ENCODE peak calls at places on chromosomes 5 and 9, in eight cellular contexts. One of them, this sample, is unnamed.

GRCh38 chr5:134466241-134467069 is 54.8 kb upstream of the CDKN2AIPNL start:
- DNase-seq in AG10803: peak; percentile 63
- DNase-seq in HFF-Myc: peak; percentile 38
- DNase-seq in cardiac muscle cell: peak; percentile 99
- DNase-seq in cardiac fibroblast: peak; percentile 99
- DNase-seq in fibroblast of the aortic adventitia: peak; percentile 63
- DNase-seq in A549: peak; percentile 94
- DNase-seq in ascending aorta: peak; percentile 98
- DNase-seq in this sample: peak; percentile 99

GRCh38 chr5:177344891-177345290 is 6.6 kb downstream of the LMAN2 start:
- DNase-seq in AG10803: no peak
- DNase-seq in HFF-Myc: no peak
- DNase-seq in cardiac muscle cell: no peak
- DNase-seq in cardiac fibroblast: no peak
- DNase-seq in fibroblast of the aortic adventitia: no peak
- DNase-seq in A549: no peak
- DNase-seq in ascending aorta: no peak
- DNase-seq in this sample: no peak

GRCh38 chr9:33131505-33132248 is 35.5 kb downstream of the B4GALT1 start:
- DNase-seq in AG10803: no peak
- DNase-seq in HFF-Myc: no peak
- DNase-seq in cardiac muscle cell: no peak
- DNase-seq in cardiac fibroblast: no peak
- DNase-seq in fibroblast of the aortic adventitia: no peak
- DNase-seq in A549: no peak
- DNase-seq in ascending aorta: peak; percentile 7
- DNase-seq in this sample: no peak

GRCh38 chr5:76376141-76376900 is 26.8 kb upstream of the IQGAP2 start:
- DNase-seq in AG10803: peak; percentile 34
- DNase-seq in HFF-Myc: no peak
- DNase-seq in cardiac muscle cell: no peak
- DNase-seq in cardiac fibroblast: no peak
- DNase-seq in fibroblast of the aortic adventitia: no peak
- DNase-seq in A549: no peak
- DNase-seq in ascending aorta: no peak
- DNase-seq in this sample: no peak

GRCh38 chr5:59185757-59186385 is 603.0 kb downstream of the RAB3C start:
- DNase-seq in AG10803: no peak
- DNase-seq in HFF-Myc: no peak
- DNase-seq in cardiac muscle cell: no peak
- DNase-seq in cardiac fibroblast: no peak
- DNase-seq in fibroblast of the aortic adventitia: no peak
- DNase-seq in A549: no peak
- DNase-seq in ascending aorta: no peak
- DNase-seq in this sample: no peak

GRCh38 chr5:140049205-140049604 is 6.1 kb upstream of the NRG2 start:
- DNase-seq in AG10803: no peak
- DNase-seq in HFF-Myc: no peak
- DNase-seq in cardiac muscle cell: no peak
- DNase-seq in cardiac fibroblast: no peak
- DNase-seq in fibroblast of the aortic adventitia: no peak
- DNase-seq in A549: no peak
- DNase-seq in ascending aorta: no peak
- DNase-seq in this sample: no peak

GRCh38 chr9:117737721-117738226 is 33.6 kb downstream of the TLR4 start:
- DNase-seq in AG10803: no peak
- DNase-seq in HFF-Myc: no peak
- DNase-seq in cardiac muscle cell: no peak
- DNase-seq in cardiac fibroblast: no peak
- DNase-seq in fibroblast of the aortic adventitia: no peak
- DNase-seq in A549: no peak
- DNase-seq in ascending aorta: no peak
- DNase-seq in this sample: no peak

GRCh38 chr9:30815585-30815984 is 1568.9 kb upstream of the ACO1 start:
- DNase-seq in AG10803: no peak
- DNase-seq in HFF-Myc: no peak
- DNase-seq in cardiac muscle cell: peak; percentile 2
- DNase-seq in cardiac fibroblast: peak; percentile 3
- DNase-seq in fibroblast of the aortic adventitia: no peak
- DNase-seq in A549: no peak
- DNase-seq in ascending aorta: no peak
- DNase-seq in this sample: no peak

GRCh38 chr5:127754259-127754658 is 51.1 kb downstream of the CCDC192 start:
- DNase-seq in AG10803: peak; percentile 49
- DNase-seq in HFF-Myc: no peak
- DNase-seq in cardiac muscle cell: peak; percentile 48
- DNase-seq in cardiac fibroblast: peak; percentile 54
- DNase-seq in fibroblast of the aortic adventitia: peak; percentile 71
- DNase-seq in A549: no peak
- DNase-seq in ascending aorta: no peak
- DNase-seq in this sample: no peak

GRCh38 chr9:120801441-120801840 is 8.2 kb upstream of the FBXW2 start:
- DNase-seq in AG10803: no peak
- DNase-seq in HFF-Myc: no peak
- DNase-seq in cardiac muscle cell: no peak
- DNase-seq in cardiac fibroblast: no peak
- DNase-seq in fibroblast of the aortic adventitia: no peak
- DNase-seq in A549: no peak
- DNase-seq in ascending aorta: no peak
- DNase-seq in this sample: no peak

GRCh38 chr5:1156033-1156753 is 44.3 kb upstream of the SLC12A7 start:
- DNase-seq in AG10803: no peak
- DNase-seq in HFF-Myc: no peak
- DNase-seq in cardiac muscle cell: no peak
- DNase-seq in cardiac fibroblast: no peak
- DNase-seq in fibroblast of the aortic adventitia: no peak
- DNase-seq in A549: no peak
- DNase-seq in ascending aorta: no peak
- DNase-seq in this sample: no peak
- H3K4me3 ChIP-seq in AG10803: no peak overlapping the region
- H3K4me3 ChIP-seq in HFF-Myc: no peak overlapping the region
- H3K4me3 ChIP-seq in cardiac muscle cell: peak overlapping the region; percentile 12
- H3K4me3 ChIP-seq in cardiac fibroblast: no peak overlapping the region
- H3K4me3 ChIP-seq in fibroblast of the aortic adventitia: no peak overlapping the region
- H3K4me3 ChIP-seq in A549: peak overlapping the region; percentile 42
- H3K4me3 ChIP-seq in ascending aorta: peak overlapping the region; percentile 45
- H3K4me3 ChIP-seq in this sample: no peak overlapping the region

GRCh38 chr9:133468374-133468773 is 8.6 kb downstream of the CACFD1 start:
- DNase-seq in AG10803: no peak
- DNase-seq in HFF-Myc: no peak
- DNase-seq in cardiac muscle cell: no peak
- DNase-seq in cardiac fibroblast: no peak
- DNase-seq in fibroblast of the aortic adventitia: no peak
- DNase-seq in A549: no peak
- DNase-seq in ascending aorta: no peak
- DNase-seq in this sample: no peak
- H3K4me3 ChIP-seq in AG10803: no peak overlapping the region
- H3K4me3 ChIP-seq in HFF-Myc: no peak overlapping the region
- H3K4me3 ChIP-seq in cardiac muscle cell: no peak overlapping the region
- H3K4me3 ChIP-seq in cardiac fibroblast: no peak overlapping the region
- H3K4me3 ChIP-seq in fibroblast of the aortic adventitia: no peak overlapping the region
- H3K4me3 ChIP-seq in A549: no peak overlapping the region
- H3K4me3 ChIP-seq in ascending aorta: no peak overlapping the region
- H3K4me3 ChIP-seq in this sample: no peak overlapping the region

GRCh38 chr5:116531117-116531516 is 43.5 kb downstream of the SEMA6A start:
- DNase-seq in AG10803: no peak
- DNase-seq in HFF-Myc: no peak
- DNase-seq in cardiac muscle cell: no peak
- DNase-seq in cardiac fibroblast: no peak
- DNase-seq in fibroblast of the aortic adventitia: no peak
- DNase-seq in A549: no peak
- DNase-seq in ascending aorta: no peak
- DNase-seq in this sample: no peak

GRCh38 chr5:116528519-116529234 is 45.9 kb downstream of the SEMA6A start:
- DNase-seq in AG10803: no peak
- DNase-seq in HFF-Myc: no peak
- DNase-seq in cardiac muscle cell: no peak
- DNase-seq in cardiac fibroblast: no peak
- DNase-seq in fibroblast of the aortic adventitia: no peak
- DNase-seq in A549: no peak
- DNase-seq in ascending aorta: no peak
- DNase-seq in this sample: no peak

GRCh38 chr5:116530276-116530675 is 44.3 kb downstream of the SEMA6A start:
- DNase-seq in AG10803: no peak
- DNase-seq in HFF-Myc: no peak
- DNase-seq in cardiac muscle cell: no peak
- DNase-seq in cardiac fibroblast: no peak
- DNase-seq in fibroblast of the aortic adventitia: no peak
- DNase-seq in A549: no peak
- DNase-seq in ascending aorta: no peak
- DNase-seq in this sample: no peak

GRCh38 chr5:116531635-116532034 is 43.0 kb downstream of the SEMA6A start:
- DNase-seq in AG10803: no peak
- DNase-seq in HFF-Myc: no peak
- DNase-seq in cardiac muscle cell: no peak
- DNase-seq in cardiac fibroblast: no peak
- DNase-seq in fibroblast of the aortic adventitia: no peak
- DNase-seq in A549: no peak
- DNase-seq in ascending aorta: no peak
- DNase-seq in this sample: no peak

GRCh38 chr5:116529615-116530014 is 45.0 kb downstream of the SEMA6A start:
- DNase-seq in AG10803: no peak
- DNase-seq in HFF-Myc: no peak
- DNase-seq in cardiac muscle cell: no peak
- DNase-seq in cardiac fibroblast: no peak
- DNase-seq in fibroblast of the aortic adventitia: no peak
- DNase-seq in A549: no peak
- DNase-seq in ascending aorta: no peak
- DNase-seq in this sample: no peak
- H3K4me3 ChIP-seq in AG10803: no peak overlapping the region
- H3K4me3 ChIP-seq in HFF-Myc: no peak overlapping the region
- H3K4me3 ChIP-seq in cardiac muscle cell: no peak overlapping the region
- H3K4me3 ChIP-seq in cardiac fibroblast: no peak overlapping the region
- H3K4me3 ChIP-seq in fibroblast of the aortic adventitia: no peak overlapping the region
- H3K4me3 ChIP-seq in A549: no peak overlapping the region
- H3K4me3 ChIP-seq in ascending aorta: no peak overlapping the region
- H3K4me3 ChIP-seq in this sample: no peak overlapping the region

GRCh38 chr5:142310803-142311202 is 14.0 kb downstream of the SPRY4 start:
- DNase-seq in AG10803: no peak
- DNase-seq in HFF-Myc: no peak
- DNase-seq in cardiac muscle cell: no peak
- DNase-seq in cardiac fibroblast: no peak
- DNase-seq in fibroblast of the aortic adventitia: no peak
- DNase-seq in A549: no peak
- DNase-seq in ascending aorta: no peak
- DNase-seq in this sample: no peak

GRCh38 chr5:142307491-142307890 is 17.3 kb downstream of the SPRY4 start:
- DNase-seq in AG10803: no peak
- DNase-seq in HFF-Myc: no peak
- DNase-seq in cardiac muscle cell: no peak
- DNase-seq in cardiac fibroblast: no peak
- DNase-seq in fibroblast of the aortic adventitia: no peak
- DNase-seq in A549: no peak
- DNase-seq in ascending aorta: no peak
- DNase-seq in this sample: no peak

GRCh38 chr5:142309747-142310318 is 15.0 kb downstream of the SPRY4 start:
- DNase-seq in AG10803: no peak
- DNase-seq in HFF-Myc: no peak
- DNase-seq in cardiac muscle cell: no peak
- DNase-seq in cardiac fibroblast: no peak
- DNase-seq in fibroblast of the aortic adventitia: no peak
- DNase-seq in A549: no peak
- DNase-seq in ascending aorta: no peak
- DNase-seq in this sample: no peak

GRCh38 chr5:142306077-142306502 is 18.7 kb downstream of the SPRY4 start:
- DNase-seq in AG10803: no peak
- DNase-seq in HFF-Myc: no peak
- DNase-seq in cardiac muscle cell: no peak
- DNase-seq in cardiac fibroblast: no peak
- DNase-seq in fibroblast of the aortic adventitia: no peak
- DNase-seq in A549: no peak
- DNase-seq in ascending aorta: no peak
- DNase-seq in this sample: no peak

GRCh38 chr5:142308358-142308757 is 16.5 kb downstream of the SPRY4 start:
- DNase-seq in AG10803: no peak
- DNase-seq in HFF-Myc: no peak
- DNase-seq in cardiac muscle cell: no peak
- DNase-seq in cardiac fibroblast: no peak
- DNase-seq in fibroblast of the aortic adventitia: no peak
- DNase-seq in A549: no peak
- DNase-seq in ascending aorta: no peak
- DNase-seq in this sample: no peak
- H3K4me3 ChIP-seq in AG10803: no peak overlapping the region
- H3K4me3 ChIP-seq in HFF-Myc: no peak overlapping the region
- H3K4me3 ChIP-seq in cardiac muscle cell: no peak overlapping the region
- H3K4me3 ChIP-seq in cardiac fibroblast: no peak overlapping the region
- H3K4me3 ChIP-seq in fibroblast of the aortic adventitia: no peak overlapping the region
- H3K4me3 ChIP-seq in A549: no peak overlapping the region
- H3K4me3 ChIP-seq in ascending aorta: no peak overlapping the region
- H3K4me3 ChIP-seq in this sample: no peak overlapping the region

DNA sequence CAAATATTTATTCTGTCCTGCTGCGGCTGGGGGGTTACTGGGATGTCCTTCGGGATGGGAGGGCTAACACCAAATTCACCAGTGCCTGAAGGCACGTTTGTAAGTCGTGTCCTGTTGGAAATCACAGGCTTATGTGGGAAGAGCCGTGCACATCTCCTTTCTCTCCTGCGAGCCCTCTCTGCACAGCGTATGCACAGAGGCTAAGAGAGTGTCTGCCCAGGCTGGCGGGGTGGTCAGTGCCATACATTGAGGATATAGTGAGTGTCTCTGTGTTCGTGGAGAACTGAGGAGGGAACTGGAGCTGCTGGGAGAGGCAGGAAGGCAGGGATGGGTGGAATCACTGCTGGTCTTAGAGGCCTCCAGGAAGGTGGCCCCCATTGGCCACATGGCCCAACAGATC is 110.1 kb downstream of the WNK2 start:
- DNase-seq in AG10803: no peak
- DNase-seq in HFF-Myc: no peak
- DNase-seq in cardiac muscle cell: no peak
- DNase-seq in cardiac fibroblast: no peak
- DNase-seq in fibroblast of the aortic adventitia: no peak
- DNase-seq in A549: no peak
- DNase-seq in ascending aorta: no peak
- DNase-seq in this sample: no peak
- H3K4me3 ChIP-seq in AG10803: no peak overlapping the region
- H3K4me3 ChIP-seq in HFF-Myc: no peak overlapping the region
- H3K4me3 ChIP-seq in cardiac muscle cell: no peak overlapping the region
- H3K4me3 ChIP-seq in cardiac fibroblast: no peak overlapping the region
- H3K4me3 ChIP-seq in fibroblast of the aortic adventitia: no peak overlapping the region
- H3K4me3 ChIP-seq in A549: no peak overlapping the region
- H3K4me3 ChIP-seq in ascending aorta: no peak overlapping the region
- H3K4me3 ChIP-seq in this sample: no peak overlapping the region